ENCODE peak calls at places on chromosomes 6 and 20, in six cellular contexts. B is IMR-90, W is A549, L is GM12878, A is K562, Y is HepG2. C is an unnamed sample.

GRCh38 chr6:3742426-3743344 is 8.8 kb downstream of the PXDC1 start:
- DNase-seq in B (peak; percentile 72), Y (peak; percentile 78), W (peak; percentile 47), L (no peak), A (peak; percentile 89), C (peak; percentile 84)

GRCh38 chr20:52747736-52748135 is 224.4 kb upstream of the TSHZ2 start:
- DNase-seq in A (no peak), B (no peak), W (no peak), Y (peak; percentile 37), L (no peak), C (peak; percentile 30)

GRCh38 chr6:4614637-4615036 is 161.6 kb upstream of the CDYL start:
- DNase-seq in L (no peak), B (no peak), W (no peak), A (no peak), Y (no peak), C (no peak)

GRCh38 chr6:13494137-13494536 is 6.7 kb upstream of the GFOD1 start:
- DNase-seq in B (no peak), L (no peak), W (no peak), Y (no peak), A (no peak), C (no peak)

GRCh38 chr6:131728296-131728939 is 17.6 kb upstream of the CTAGE9 start:
- DNase-seq in A (no peak), L (no peak), Y (no peak), W (no peak), B (peak; percentile 14), C (no peak)

GRCh38 chr20:20138301-20139064 is 86.2 kb downstream of the CFAP61 start:
- DNase-seq in Y (no peak), A (no peak), B (no peak), W (no peak), L (no peak), C (no peak)

GRCh38 chr6:158324136-158324535 is 11.9 kb downstream of the TULP4 start:
- DNase-seq in B (peak; percentile 27), W (no peak), A (no peak), L (no peak), Y (no peak), C (no peak)

GRCh38 chr20:57665589-57665971 is 44.2 kb downstream of the PMEPA1 start:
- DNase-seq in L (no peak), W (no peak), Y (no peak), A (no peak), B (no peak), C (no peak)

GRCh38 chr20:17666491-17666890 is 15.6 kb downstream of the RRBP1 start:
- DNase-seq in L (no peak), A (no peak), B (peak; percentile 60), W (no peak), Y (no peak), C (no peak)

GRCh38 chr6:1915226-1915625 is 305.5 kb downstream of the FOXC1 start:
- DNase-seq in Y (no peak), B (no peak), A (no peak), L (no peak), W (no peak), C (no peak)

GRCh38 chr6:127300411-127300810 is 33.7 kb downstream of the RNF146 start:
- DNase-seq in A (no peak), W (no peak), B (peak; percentile 92), L (no peak), Y (no peak), C (no peak)

GRCh38 chr20:1930165-1930564 is 35.0 kb downstream of the SIRPA start:
- DNase-seq in A (no peak), W (no peak), Y (peak; percentile 61), B (no peak), L (no peak), C (no peak)

GRCh38 chr20:57620274-57620990 is at the start of gene ZBP1:
- DNase-seq in Y (no peak), A (no peak), W (no peak), B (no peak), L (peak; percentile 73), C (no peak)

GRCh38 chr6:135195045-135195444 is 13.9 kb downstream of the MYB start:
- DNase-seq in L (no peak), W (no peak), Y (no peak), A (no peak), B (no peak), C (no peak)

GRCh38 chr6:97282238-97282725 is 734 bp downstream of the MMS22L start:
- DNase-seq in Y (peak; percentile 9), W (peak; percentile 7), A (peak; percentile 60), L (no peak), B (no peak), C (peak; percentile 16)

GRCh38 chr6:163759542-163759941 is 345.0 kb downstream of the QKI start:
- DNase-seq in L (no peak), B (peak; percentile 59), W (no peak), Y (no peak), A (no peak), C (no peak)

GRCh38 chr20:44083220-44083933 is 103.6 kb downstream of the JPH2 start:
- DNase-seq in B (peak; percentile 58), A (no peak), L (no peak), Y (no peak), W (no peak), C (peak; percentile 50)

GRCh38 chr6:167956983-167957492 is 40.4 kb upstream of the KIF25 start:
- DNase-seq in Y (peak; percentile 74), L (no peak), A (no peak), W (no peak), B (peak; percentile 17), C (no peak)

GRCh38 chr6:42960243-42961019 is at the start of gene GNMT:
- DNase-seq in B (no peak), A (no peak), W (no peak), L (no peak), Y (peak; percentile 74), C (peak; percentile 84)

GRCh38 chr20:309306-309840 is 12.0 kb downstream of the ZCCHC3 start:
- DNase-seq in B (peak; percentile 29), W (no peak), L (no peak), Y (no peak), A (no peak), C (peak; percentile 34)

GRCh38 chr20:39875493-39876110 is 813.4 kb downstream of the MAFB start:
- DNase-seq in Y (no peak), A (no peak), B (no peak), W (no peak), L (no peak), C (no peak)

GRCh38 chr6:35469711-35470662 is 1.8 kb downstream of the RPL10A start:
- DNase-seq in Y (peak; percentile 44), W (no peak), L (no peak), B (no peak), A (peak; percentile 64), C (peak; percentile 60)

GRCh38 chr6:82494367-82494766 is 130.8 kb downstream of the TPBG start:
- DNase-seq in L (no peak), A (no peak), B (no peak), W (no peak), Y (no peak), C (peak; percentile 38)

GRCh38 chr20:5180421-5180820 is 53.6 kb downstream of the CDS2 start:
- DNase-seq in L (no peak), A (no peak), W (no peak), B (no peak), Y (no peak), C (no peak)

GRCh38 chr20:62087227-62087626 is 21.5 kb upstream of the TAF4 start:
- DNase-seq in W (no peak), L (no peak), Y (no peak), A (no peak), B (no peak), C (no peak)

GRCh38 chr20:37270586-37271420 is 9.2 kb upstream of the GHRH start:
- DNase-seq in W (no peak), A (no peak), L (peak; percentile 79), Y (peak; percentile 75), B (peak; percentile 50), C (no peak)

GRCh38 chr20:58577871-58578615 is 62.8 kb upstream of the APCDD1L start:
- DNase-seq in W (no peak), L (no peak), Y (no peak), B (no peak), A (no peak), C (no peak)

GRCh38 chr6:158142789-158143188 is 25.3 kb downstream of the SERAC1 start:
- DNase-seq in L (no peak), A (no peak), B (peak; percentile 88), W (no peak), Y (peak; percentile 70), C (no peak)

GRCh38 chr6:158624684-158625682 is 19.6 kb downstream of the DYNLT1 start:
- DNase-seq in A (no peak), L (no peak), W (no peak), Y (no peak), B (no peak), C (no peak)

GRCh38 chr6:112010328-112010727 is 43.6 kb upstream of the CCN6 start:
- DNase-seq in B (no peak), A (no peak), L (no peak), W (no peak), Y (peak; percentile 41), C (no peak)

GRCh38 chr6:15950962-15951569 is 177.8 kb upstream of the MYLIP start:
- DNase-seq in Y (no peak), A (no peak), L (no peak), B (no peak), W (no peak), C (no peak)

GRCh38 chr6:20604159-20604558 is 69.9 kb downstream of the CDKAL1 start:
- DNase-seq in Y (no peak), B (no peak), A (no peak), L (no peak), W (no peak), C (no peak)
- TF ChIP-seq SMC3 in Y (no peak), B (no peak), A (no peak), L (no peak), W (no peak), C (no peak)

DNA sequence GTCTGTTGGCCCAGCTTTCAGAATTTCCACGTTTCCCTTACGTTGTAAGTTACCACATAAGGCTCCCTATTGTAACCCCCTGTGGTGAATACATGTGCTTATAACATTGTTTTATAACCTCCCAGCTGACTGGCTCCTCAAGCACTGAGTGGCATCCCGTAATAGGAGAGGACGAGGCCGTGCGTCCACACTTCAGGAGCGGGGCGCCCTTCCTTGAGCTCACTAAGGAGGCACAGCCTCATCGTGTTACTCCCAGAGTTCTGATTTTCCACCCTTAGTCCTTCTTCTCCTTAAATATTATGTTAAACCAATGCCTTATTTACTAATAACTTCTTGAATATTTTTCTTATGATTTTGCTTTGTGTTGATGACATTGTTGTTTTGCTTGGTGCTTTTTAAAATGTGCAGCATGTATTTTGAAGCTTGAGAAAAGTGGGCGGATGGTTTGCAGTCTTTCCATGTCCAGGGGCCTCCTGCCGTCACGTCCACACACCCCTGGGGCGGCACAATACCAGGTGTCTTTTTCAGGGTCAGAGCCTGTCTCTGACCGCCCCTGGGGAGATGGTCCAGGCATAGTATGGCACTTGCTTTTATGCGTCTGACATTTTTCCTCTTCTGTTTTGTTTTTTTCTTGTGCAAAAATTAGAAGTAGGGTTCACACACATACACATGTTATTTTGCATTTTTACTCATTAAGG is 181.8 kb downstream of the DLL1 start:
- DNase-seq in A (no peak), W (no peak), Y (no peak), L (no peak), B (no peak), C (no peak)
- TF ChIP-seq SMC3 in A (no peak), W (no peak), Y (no peak), L (no peak), B (no peak), C (no peak)

GRCh38 chr20:3430376-3431069 is 23.1 kb upstream of the DNAAF9 start:
- DNase-seq in Y (no peak), W (no peak), A (no peak), B (no peak), L (peak; percentile 33), C (no peak)
- TF ChIP-seq SMC3 in Y (no peak), W (no peak), A (no peak), B (no peak), L (no peak), C (no peak)

GRCh38 chr6:89618026-89618425 is 20.5 kb downstream of the LYRM2 start:
- DNase-seq in Y (no peak), A (no peak), W (no peak), L (no peak), B (no peak), C (no peak)
- TF ChIP-seq SMC3 in Y (no peak), A (no peak), W (no peak), L (no peak), B (no peak), C (no peak)

C was measured in SK-N-SH.